ENCODE peak calls at places on chromosome 1, in six cellular contexts. One of them, this sample, is unnamed.

GRCh38 chr1:167467126-167467725 is 51.1 kb downstream of the CD247 start:
- DNase-seq in GM12878: no peak
- DNase-seq in K562: no peak
- DNase-seq in HepG2: no peak
- DNase-seq in H1: no peak
- DNase-seq in GM12892: no peak
- DNase-seq in this sample: no peak

GRCh38 chr1:206687915-206688442 is 3.3 kb downstream of the MAPKAPK2 start:
- DNase-seq in GM12878: no peak
- DNase-seq in HepG2: no peak
- DNase-seq in K562: peak; percentile 50
- DNase-seq in H1: no peak
- DNase-seq in GM12892: no peak
- DNase-seq in this sample: no peak

GRCh38 chr1:221117133-221117532 is 237.9 kb downstream of the HLX start:
- DNase-seq in HepG2: no peak
- DNase-seq in K562: no peak
- DNase-seq in GM12892: no peak
- DNase-seq in GM12878: no peak
- DNase-seq in H1: no peak
- DNase-seq in this sample: no peak

GRCh38 chr1:64572222-64572900 is 102.4 kb downstream of the CACHD1 start:
- DNase-seq in GM12878: no peak
- DNase-seq in HepG2: no peak
- DNase-seq in K562: no peak
- DNase-seq in GM12892: no peak
- DNase-seq in H1: no peak
- DNase-seq in this sample: no peak

GRCh38 chr1:19676438-19676922 is 11.8 kb downstream of the HTR6 start:
- DNase-seq in GM12892: no peak
- DNase-seq in GM12878: no peak
- DNase-seq in HepG2: peak; percentile 38
- DNase-seq in K562: peak; percentile 84
- DNase-seq in H1: peak; percentile 82
- DNase-seq in this sample: peak; percentile 53

GRCh38 chr1:64392109-64392508 is 77.8 kb upstream of the CACHD1 start:
- DNase-seq in GM12892: no peak
- DNase-seq in H1: no peak
- DNase-seq in K562: no peak
- DNase-seq in HepG2: no peak
- DNase-seq in GM12878: no peak
- DNase-seq in this sample: no peak

GRCh38 chr1:198167436-198167934 is 10.7 kb downstream of the NEK7 start:
- DNase-seq in GM12892: no peak
- DNase-seq in H1: no peak
- DNase-seq in K562: peak; percentile 56
- DNase-seq in GM12878: peak; percentile 85
- DNase-seq in HepG2: no peak
- DNase-seq in this sample: no peak

GRCh38 chr1:201184734-201185453 is 5.7 kb upstream of the IGFN1 start:
- DNase-seq in HepG2: peak; percentile 58
- DNase-seq in K562: peak; percentile 55
- DNase-seq in GM12878: no peak
- DNase-seq in H1: peak; percentile 51
- DNase-seq in GM12892: no peak
- DNase-seq in this sample: no peak

GRCh38 chr1:155083865-155084721 is 5.5 kb downstream of the EFNA3 start:
- DNase-seq in HepG2: peak; percentile 44
- DNase-seq in H1: no peak
- DNase-seq in GM12878: no peak
- DNase-seq in K562: no peak
- DNase-seq in GM12892: no peak
- DNase-seq in this sample: no peak

GRCh38 chr1:89761901-89762300 is 58.9 kb upstream of the LRRC8D start:
- DNase-seq in H1: no peak
- DNase-seq in GM12892: no peak
- DNase-seq in K562: no peak
- DNase-seq in GM12878: no peak
- DNase-seq in HepG2: no peak
- DNase-seq in this sample: no peak

GRCh38 chr1:89763649-89763986 is 57.2 kb upstream of the LRRC8D start:
- DNase-seq in GM12878: no peak
- DNase-seq in H1: no peak
- DNase-seq in K562: no peak
- DNase-seq in GM12892: no peak
- DNase-seq in HepG2: no peak
- DNase-seq in this sample: no peak

GRCh38 chr1:89760496-89760895 is 60.3 kb upstream of the LRRC8D start:
- DNase-seq in GM12892: no peak
- DNase-seq in K562: no peak
- DNase-seq in HepG2: no peak
- DNase-seq in H1: no peak
- DNase-seq in GM12878: no peak
- DNase-seq in this sample: no peak

GRCh38 chr1:89762431-89762800 is 58.4 kb upstream of the LRRC8D start:
- DNase-seq in K562: no peak
- DNase-seq in GM12892: no peak
- DNase-seq in GM12878: no peak
- DNase-seq in H1: peak; percentile 52
- DNase-seq in HepG2: no peak
- DNase-seq in this sample: no peak

DNA sequence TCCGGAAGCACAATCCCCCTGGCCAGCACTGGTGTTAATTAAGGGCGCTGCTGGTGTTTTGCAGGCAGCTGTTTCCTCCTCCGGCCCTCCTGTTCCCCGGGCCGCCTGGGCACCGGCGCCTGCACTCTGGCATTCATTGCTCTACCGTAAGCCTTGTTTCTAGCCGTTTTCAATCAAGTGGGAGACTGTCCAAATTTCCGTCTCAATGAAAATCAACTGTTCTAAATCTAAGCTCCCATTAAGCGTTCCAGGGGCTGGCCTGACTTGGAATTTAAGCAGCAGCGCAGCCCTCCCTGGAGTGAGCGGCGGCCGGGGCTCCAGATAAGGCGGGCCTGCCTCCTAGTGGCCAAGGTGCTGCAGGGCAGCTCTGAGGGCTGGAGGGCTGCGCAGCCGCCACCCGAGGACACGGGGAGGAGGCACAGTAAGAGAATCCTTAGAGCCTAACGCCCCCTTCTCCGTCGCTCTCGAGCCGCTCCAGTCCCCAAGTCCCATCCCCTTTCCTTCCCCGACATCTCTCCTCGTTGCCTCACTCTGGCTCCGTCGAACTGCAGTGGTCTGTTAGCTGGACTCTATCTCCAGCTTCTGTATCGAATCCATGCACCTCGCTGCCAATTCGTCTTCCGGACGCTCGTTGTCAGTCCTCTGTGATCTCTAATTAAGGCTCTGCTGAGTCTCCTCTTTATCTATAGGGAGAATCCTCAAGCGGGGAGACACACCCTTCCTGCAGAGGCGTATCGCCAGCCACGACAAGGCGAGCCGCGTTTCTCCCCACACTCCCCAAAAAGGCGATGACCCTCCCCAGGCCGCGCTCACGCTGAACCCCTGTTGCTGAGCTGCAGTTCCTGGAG is 57.8 kb upstream of the LRRC8D start:
- DNase-seq in K562: peak; percentile 89
- DNase-seq in H1: peak; percentile 90
- DNase-seq in HepG2: peak; percentile 42
- DNase-seq in GM12892: peak; percentile 79
- DNase-seq in GM12878: peak; percentile 40
- DNase-seq in this sample: peak; percentile 65
- TF ChIP-seq POLR2A in K562: no peak
- TF ChIP-seq POLR2A in H1: no peak
- TF ChIP-seq POLR2A in HepG2: no peak
- TF ChIP-seq POLR2A in GM12892: no peak
- TF ChIP-seq POLR2A in GM12878: no peak
- TF ChIP-seq POLR2A in this sample: no peak

GRCh38 chr1:58754056-58754613 is 29.7 kb downstream of the JUN start:
- DNase-seq in H1: no peak
- DNase-seq in K562: no peak
- DNase-seq in GM12878: no peak
- DNase-seq in GM12892: no peak
- DNase-seq in HepG2: no peak
- DNase-seq in this sample: no peak
- TF ChIP-seq TAF1 in H1: no peak
- TF ChIP-seq TAF1 in K562: no peak
- TF ChIP-seq TAF1 in GM12878: no peak
- TF ChIP-seq TAF1 in GM12892: no peak
- TF ChIP-seq TAF1 in HepG2: no peak
- TF ChIP-seq TAF1 in this sample: no peak

GRCh38 chr1:212950243-212951057 is at the start of gene VASH2:
- DNase-seq in GM12878: peak; percentile 59
- DNase-seq in HepG2: peak; percentile 57
- DNase-seq in H1: peak; percentile 89
- DNase-seq in GM12892: peak; percentile 92
- DNase-seq in K562: peak; percentile 80
- DNase-seq in this sample: peak; percentile 90
- TF ChIP-seq POLR2A in GM12878: peak; percentile 71
- TF ChIP-seq POLR2A in HepG2: no peak
- TF ChIP-seq POLR2A in H1: peak; percentile 31
- TF ChIP-seq POLR2A in GM12892: no peak
- TF ChIP-seq POLR2A in K562: no peak
- TF ChIP-seq POLR2A in this sample: no peak

GRCh38 chr1:89929467-89930063 is 65.3 kb upstream of the ZNF326 start:
- DNase-seq in GM12892: no peak
- DNase-seq in GM12878: no peak
- DNase-seq in H1: no peak
- DNase-seq in K562: no peak
- DNase-seq in HepG2: peak; percentile 26
- DNase-seq in this sample: no peak
- TF ChIP-seq TAF1 in GM12892: no peak
- TF ChIP-seq TAF1 in GM12878: no peak
- TF ChIP-seq TAF1 in H1: no peak
- TF ChIP-seq TAF1 in K562: no peak
- TF ChIP-seq TAF1 in HepG2: no peak
- TF ChIP-seq TAF1 in this sample: no peak

GRCh38 chr1:46027788-46028573 is 104.4 kb downstream of the PIK3R3 start:
- DNase-seq in GM12892: no peak
- DNase-seq in GM12878: no peak
- DNase-seq in HepG2: no peak
- DNase-seq in K562: no peak
- DNase-seq in H1: no peak
- DNase-seq in this sample: no peak

GRCh38 chr1:46030074-46030870 is 102.2 kb downstream of the PIK3R3 start:
- DNase-seq in HepG2: no peak
- DNase-seq in GM12892: no peak
- DNase-seq in GM12878: no peak
- DNase-seq in H1: no peak
- DNase-seq in K562: no peak
- DNase-seq in this sample: no peak

GRCh38 chr1:46021046-46021822 is 111.2 kb downstream of the PIK3R3 start:
- DNase-seq in H1: no peak
- DNase-seq in GM12892: no peak
- DNase-seq in HepG2: no peak
- DNase-seq in K562: no peak
- DNase-seq in GM12878: no peak
- DNase-seq in this sample: no peak

GRCh38 chr1:46030876-46031660 is 101.4 kb downstream of the PIK3R3 start:
- DNase-seq in GM12892: no peak
- DNase-seq in HepG2: no peak
- DNase-seq in K562: no peak
- DNase-seq in H1: no peak
- DNase-seq in GM12878: no peak
- DNase-seq in this sample: no peak

GRCh38 chr1:46026531-46026930 is 105.9 kb downstream of the PIK3R3 start:
- DNase-seq in H1: no peak
- DNase-seq in GM12892: no peak
- DNase-seq in K562: no peak
- DNase-seq in HepG2: no peak
- DNase-seq in GM12878: no peak
- DNase-seq in this sample: no peak
- TF ChIP-seq POLR2A in H1: no peak
- TF ChIP-seq POLR2A in GM12892: no peak
- TF ChIP-seq POLR2A in K562: no peak
- TF ChIP-seq POLR2A in HepG2: no peak
- TF ChIP-seq POLR2A in GM12878: no peak
- TF ChIP-seq POLR2A in this sample: no peak

GRCh38 chr1:115330480-115331013 is 7.5 kb downstream of the NGF start:
- DNase-seq in GM12892: no peak
- DNase-seq in GM12878: no peak
- DNase-seq in H1: no peak
- DNase-seq in K562: no peak
- DNase-seq in HepG2: no peak
- DNase-seq in this sample: no peak
- TF ChIP-seq TAF1 in GM12892: no peak
- TF ChIP-seq TAF1 in GM12878: no peak
- TF ChIP-seq TAF1 in H1: no peak
- TF ChIP-seq TAF1 in K562: no peak
- TF ChIP-seq TAF1 in HepG2: no peak
- TF ChIP-seq TAF1 in this sample: no peak

GRCh38 chr1:25543425-25544242 is at the start of gene LDLRAP1:
- DNase-seq in GM12892: peak; percentile 84
- DNase-seq in H1: peak; percentile 87
- DNase-seq in HepG2: peak; percentile 37
- DNase-seq in GM12878: no peak
- DNase-seq in K562: peak; percentile 97
- DNase-seq in this sample: peak; percentile 84
- TF ChIP-seq POLR2A in GM12892: no peak
- TF ChIP-seq POLR2A in H1: peak; percentile 47
- TF ChIP-seq POLR2A in HepG2: no peak
- TF ChIP-seq POLR2A in GM12878: no peak
- TF ChIP-seq POLR2A in K562: no peak
- TF ChIP-seq POLR2A in this sample: no peak

GRCh38 chr1:41391834-41392527 is 30.7 kb downstream of the FOXO6 start:
- DNase-seq in HepG2: no peak
- DNase-seq in GM12892: no peak
- DNase-seq in K562: no peak
- DNase-seq in GM12878: no peak
- DNase-seq in H1: no peak
- DNase-seq in this sample: no peak

GRCh38 chr1:41393993-41394392 is 32.8 kb downstream of the FOXO6 start:
- DNase-seq in K562: no peak
- DNase-seq in GM12892: no peak
- DNase-seq in H1: no peak
- DNase-seq in GM12878: no peak
- DNase-seq in HepG2: no peak
- DNase-seq in this sample: no peak

GRCh38 chr1:41390573-41390972 is 29.3 kb downstream of the FOXO6 start:
- DNase-seq in HepG2: no peak
- DNase-seq in K562: no peak
- DNase-seq in H1: no peak
- DNase-seq in GM12878: no peak
- DNase-seq in GM12892: no peak
- DNase-seq in this sample: no peak

GRCh38 chr1:41394405-41394804 is 33.2 kb downstream of the FOXO6 start:
- DNase-seq in HepG2: no peak
- DNase-seq in K562: no peak
- DNase-seq in GM12892: no peak
- DNase-seq in GM12878: no peak
- DNase-seq in H1: no peak
- DNase-seq in this sample: no peak

DNA sequence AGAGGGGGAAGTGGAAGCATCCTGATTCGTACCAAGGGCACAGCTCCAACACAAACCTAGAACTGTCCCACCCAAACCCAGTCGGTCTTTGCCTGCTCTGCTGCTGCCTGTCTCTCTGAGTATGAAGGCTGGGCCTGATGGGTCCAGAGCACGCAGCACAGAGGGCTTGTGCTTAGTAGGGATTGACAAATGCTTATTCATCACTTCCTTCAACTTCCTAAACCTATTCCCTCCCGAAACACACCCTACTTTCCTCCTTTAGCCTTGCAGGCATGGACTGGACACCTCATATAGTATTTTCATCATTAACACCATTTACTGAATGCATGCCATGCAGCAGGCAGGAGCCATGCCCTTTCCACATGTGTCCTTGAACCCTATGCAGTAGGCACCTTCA is 31.3 kb downstream of the FOXO6 start:
- DNase-seq in H1: no peak
- DNase-seq in GM12892: no peak
- DNase-seq in GM12878: no peak
- DNase-seq in K562: no peak
- DNase-seq in HepG2: no peak
- DNase-seq in this sample: no peak
- TF ChIP-seq TAF1 in H1: no peak
- TF ChIP-seq TAF1 in GM12892: no peak
- TF ChIP-seq TAF1 in GM12878: no peak
- TF ChIP-seq TAF1 in K562: no peak
- TF ChIP-seq TAF1 in HepG2: no peak
- TF ChIP-seq TAF1 in this sample: no peak